ENCODE peak calls at places on chromosomes 2 and 18, in six cellular contexts. One of them, this sample, is unnamed.
A peak's percentile ranks its signal among the peaks of the same experiment; 100 is the strongest.

GRCh38 chr2:86703704-86704370 is 16.3 kb upstream of the RMND5A start:
- DNase-seq in K562: peak; percentile 38
- DNase-seq in A549: peak; percentile 77
- DNase-seq in HL-60: no peak
- DNase-seq in HCT116: peak; percentile 83
- DNase-seq in GM12878: no peak
- DNase-seq in this sample: no peak

GRCh38 chr2:101479328-101479727 is 4.4 kb upstream of the RFX8 start:
- DNase-seq in HCT116: no peak
- DNase-seq in A549: no peak
- DNase-seq in HL-60: no peak
- DNase-seq in K562: no peak
- DNase-seq in GM12878: no peak
- DNase-seq in this sample: peak; percentile 60

GRCh38 chr2:216426166-216426777 is 14.0 kb downstream of the SMARCAL1 start:
- DNase-seq in A549: no peak
- DNase-seq in GM12878: no peak
- DNase-seq in HL-60: no peak
- DNase-seq in K562: no peak
- DNase-seq in HCT116: no peak
- DNase-seq in this sample: no peak

GRCh38 chr2:149418065-149418464 is 87.7 kb downstream of the LYPD6 start:
- DNase-seq in K562: no peak
- DNase-seq in GM12878: no peak
- DNase-seq in HCT116: no peak
- DNase-seq in HL-60: no peak
- DNase-seq in A549: no peak
- DNase-seq in this sample: peak; percentile 37

GRCh38 chr2:27931361-27931937 is 40.9 kb downstream of the BABAM2 start:
- DNase-seq in HL-60: no peak
- DNase-seq in A549: no peak
- DNase-seq in HCT116: no peak
- DNase-seq in GM12878: no peak
- DNase-seq in K562: no peak
- DNase-seq in this sample: no peak

GRCh38 chr18:24704921-24705620 is 244.6 kb downstream of the HRH4 start:
- DNase-seq in K562: no peak
- DNase-seq in HL-60: no peak
- DNase-seq in GM12878: no peak
- DNase-seq in HCT116: no peak
- DNase-seq in A549: no peak
- DNase-seq in this sample: no peak

GRCh38 chr2:3529316-3530025 is 10.1 kb upstream of the ADI1 start:
- DNase-seq in K562: no peak
- DNase-seq in HCT116: no peak
- DNase-seq in HL-60: no peak
- DNase-seq in GM12878: no peak
- DNase-seq in A549: no peak
- DNase-seq in this sample: no peak

GRCh38 chr2:99152181-99152580 is 2.6 kb downstream of the TSGA10 start:
- DNase-seq in K562: no peak
- DNase-seq in GM12878: no peak
- DNase-seq in HL-60: no peak
- DNase-seq in HCT116: no peak
- DNase-seq in A549: no peak
- DNase-seq in this sample: no peak

GRCh38 chr2:237435844-237436590 is 22.1 kb upstream of the COL6A3 start:
- DNase-seq in HCT116: no peak
- DNase-seq in A549: peak; percentile 23
- DNase-seq in K562: no peak
- DNase-seq in HL-60: no peak
- DNase-seq in GM12878: no peak
- DNase-seq in this sample: no peak

GRCh38 chr2:9914384-9915065 is 37.0 kb upstream of the GRHL1 start:
- DNase-seq in HCT116: peak; percentile 76
- DNase-seq in HL-60: no peak
- DNase-seq in A549: peak; percentile 77
- DNase-seq in K562: peak; percentile 81
- DNase-seq in GM12878: peak; percentile 45
- DNase-seq in this sample: no peak

GRCh38 chr18:58314284-58314683 is 270.3 kb downstream of the NEDD4L start:
- DNase-seq in HL-60: peak; percentile 33
- DNase-seq in K562: peak; percentile 20
- DNase-seq in GM12878: no peak
- DNase-seq in HCT116: peak; percentile 53
- DNase-seq in A549: peak; percentile 27
- DNase-seq in this sample: no peak

GRCh38 chr2:214379227-214379626 is 31.6 kb upstream of the VWC2L start:
- DNase-seq in GM12878: no peak
- DNase-seq in K562: no peak
- DNase-seq in HL-60: no peak
- DNase-seq in HCT116: no peak
- DNase-seq in A549: no peak
- DNase-seq in this sample: no peak

GRCh38 chr2:205914736-205915510 is 171.1 kb downstream of the INO80D start:
- DNase-seq in A549: no peak
- DNase-seq in HL-60: no peak
- DNase-seq in HCT116: no peak
- DNase-seq in GM12878: no peak
- DNase-seq in K562: no peak
- DNase-seq in this sample: no peak

GRCh38 chr2:42567389-42567788 is 1.0 kb upstream of the MTA3 start:
- DNase-seq in HCT116: no peak
- DNase-seq in HL-60: no peak
- DNase-seq in A549: no peak
- DNase-seq in GM12878: no peak
- DNase-seq in K562: no peak
- DNase-seq in this sample: peak; percentile 24

GRCh38 chr2:73746015-73746876 is 9.1 kb upstream of the TPRKB start:
- DNase-seq in GM12878: no peak
- DNase-seq in K562: no peak
- DNase-seq in A549: no peak
- DNase-seq in HL-60: no peak
- DNase-seq in HCT116: no peak
- DNase-seq in this sample: peak; percentile 19

GRCh38 chr2:28269019-28269784 is 123.5 kb upstream of the FOSL2 start:
- DNase-seq in GM12878: no peak
- DNase-seq in K562: peak; percentile 79
- DNase-seq in A549: peak; percentile 86
- DNase-seq in HL-60: no peak
- DNase-seq in HCT116: peak; percentile 32
- DNase-seq in this sample: peak; percentile 40

GRCh38 chr18:73861771-73862170 is 285.9 kb downstream of the FBXO15 start:
- DNase-seq in A549: no peak
- DNase-seq in HCT116: no peak
- DNase-seq in HL-60: no peak
- DNase-seq in GM12878: no peak
- DNase-seq in K562: no peak
- DNase-seq in this sample: no peak

GRCh38 chr2:143905587-143905986 is 614.3 kb downstream of the ZEB2 start:
- DNase-seq in K562: no peak
- DNase-seq in A549: no peak
- DNase-seq in GM12878: no peak
- DNase-seq in HCT116: no peak
- DNase-seq in HL-60: no peak
- DNase-seq in this sample: no peak

GRCh38 chr18:25457636-25458035 is 105.7 kb upstream of the ZNF521 start:
- DNase-seq in A549: no peak
- DNase-seq in GM12878: no peak
- DNase-seq in HCT116: no peak
- DNase-seq in K562: no peak
- DNase-seq in HL-60: no peak
- DNase-seq in this sample: no peak

GRCh38 chr2:42102606-42103450 is 55.0 kb downstream of the PKDCC start:
- DNase-seq in HCT116: no peak
- DNase-seq in K562: no peak
- DNase-seq in HL-60: no peak
- DNase-seq in A549: no peak
- DNase-seq in GM12878: no peak
- DNase-seq in this sample: peak; percentile 98

GRCh38 chr2:233960203-233960602 is 43.0 kb downstream of the TRPM8 start:
- DNase-seq in K562: no peak
- DNase-seq in GM12878: no peak
- DNase-seq in HL-60: no peak
- DNase-seq in HCT116: no peak
- DNase-seq in A549: no peak
- DNase-seq in this sample: no peak

DNA sequence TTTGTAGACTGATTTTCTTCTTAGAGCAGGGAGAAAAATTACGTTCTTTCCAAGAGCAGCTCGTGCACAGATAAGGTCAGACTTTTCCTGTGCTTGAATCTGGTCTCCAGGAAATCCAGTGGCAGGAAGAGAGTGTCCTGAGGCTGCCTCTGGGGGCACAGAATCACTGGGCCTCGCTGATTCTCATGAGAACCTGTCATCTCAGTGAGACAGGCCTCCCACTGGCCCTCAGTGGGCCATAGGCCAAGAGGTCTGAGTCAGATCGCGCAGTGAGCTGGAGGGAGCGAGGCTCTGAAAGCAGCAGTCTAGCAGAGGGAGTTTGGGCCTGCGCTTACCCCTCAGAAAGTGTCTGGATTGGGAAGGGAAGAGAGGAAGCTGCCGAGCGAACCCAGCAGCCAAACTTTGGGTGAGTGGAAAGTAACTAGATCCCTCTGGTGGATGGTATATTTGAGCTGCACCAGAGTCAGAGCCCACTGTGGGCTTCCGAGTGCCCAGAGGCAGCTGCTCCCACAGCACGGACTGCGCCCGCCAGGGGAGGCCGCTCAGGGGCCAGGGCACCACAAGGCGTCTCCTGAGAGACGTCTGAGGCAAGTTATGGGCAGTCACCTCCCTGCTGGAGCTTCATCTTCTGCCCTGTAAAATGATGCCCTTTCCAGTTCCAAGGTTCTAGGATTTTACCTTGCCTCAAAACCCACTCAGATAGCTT is 8.2 kb downstream of the GDF7 start:
- DNase-seq in GM12878: no peak
- DNase-seq in A549: no peak
- DNase-seq in K562: peak; percentile 34
- DNase-seq in HCT116: no peak
- DNase-seq in HL-60: no peak
- DNase-seq in this sample: no peak
- TF ChIP-seq REST in GM12878: no peak
- TF ChIP-seq REST in A549: no peak
- TF ChIP-seq REST in K562: no peak
- TF ChIP-seq REST in HCT116: no peak
- TF ChIP-seq REST in HL-60: no peak
- TF ChIP-seq REST in this sample: no peak

DNA sequence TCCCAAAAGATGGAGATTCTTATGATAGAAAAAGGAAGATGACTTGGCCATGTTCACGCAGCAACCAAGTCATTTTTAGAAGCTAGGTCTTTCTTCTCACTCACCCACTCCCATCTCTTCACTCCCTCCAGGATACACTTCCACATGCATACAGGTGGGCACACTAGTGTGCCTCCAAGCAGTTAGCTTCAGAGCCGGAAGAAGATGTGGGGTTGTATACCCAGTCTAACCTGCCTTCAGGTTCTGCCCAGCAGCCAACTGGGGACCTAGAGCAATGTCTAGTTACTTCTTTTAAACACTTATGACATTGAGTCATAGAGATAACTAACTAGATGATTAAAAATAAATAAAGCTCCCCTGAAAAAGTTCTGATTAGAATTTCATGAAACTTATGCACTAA is 21.8 kb upstream of the TANK start:
- DNase-seq in A549: no peak
- DNase-seq in GM12878: no peak
- DNase-seq in HCT116: no peak
- DNase-seq in K562: no peak
- DNase-seq in HL-60: no peak
- DNase-seq in this sample: no peak
- TF ChIP-seq REST in A549: no peak
- TF ChIP-seq REST in GM12878: no peak
- TF ChIP-seq REST in HCT116: no peak
- TF ChIP-seq REST in K562: no peak
- TF ChIP-seq REST in HL-60: no peak
- TF ChIP-seq REST in this sample: no peak

GRCh38 chr2:119025762-119026351 is 83.9 kb downstream of the MARCO start:
- DNase-seq in GM12878: no peak
- DNase-seq in A549: no peak
- DNase-seq in HL-60: no peak
- DNase-seq in K562: no peak
- DNase-seq in HCT116: no peak
- DNase-seq in this sample: no peak

GRCh38 chr2:119024568-119024967 is 82.6 kb downstream of the MARCO start:
- DNase-seq in HL-60: no peak
- DNase-seq in GM12878: no peak
- DNase-seq in K562: no peak
- DNase-seq in A549: no peak
- DNase-seq in HCT116: no peak
- DNase-seq in this sample: no peak

GRCh38 chr2:119025013-119025412 is 83.0 kb downstream of the MARCO start:
- DNase-seq in GM12878: no peak
- DNase-seq in HL-60: no peak
- DNase-seq in HCT116: no peak
- DNase-seq in A549: no peak
- DNase-seq in K562: no peak
- DNase-seq in this sample: no peak

GRCh38 chr2:119029297-119029696 is 87.3 kb downstream of the MARCO start:
- DNase-seq in HCT116: no peak
- DNase-seq in HL-60: no peak
- DNase-seq in A549: no peak
- DNase-seq in K562: no peak
- DNase-seq in GM12878: no peak
- DNase-seq in this sample: no peak

DNA sequence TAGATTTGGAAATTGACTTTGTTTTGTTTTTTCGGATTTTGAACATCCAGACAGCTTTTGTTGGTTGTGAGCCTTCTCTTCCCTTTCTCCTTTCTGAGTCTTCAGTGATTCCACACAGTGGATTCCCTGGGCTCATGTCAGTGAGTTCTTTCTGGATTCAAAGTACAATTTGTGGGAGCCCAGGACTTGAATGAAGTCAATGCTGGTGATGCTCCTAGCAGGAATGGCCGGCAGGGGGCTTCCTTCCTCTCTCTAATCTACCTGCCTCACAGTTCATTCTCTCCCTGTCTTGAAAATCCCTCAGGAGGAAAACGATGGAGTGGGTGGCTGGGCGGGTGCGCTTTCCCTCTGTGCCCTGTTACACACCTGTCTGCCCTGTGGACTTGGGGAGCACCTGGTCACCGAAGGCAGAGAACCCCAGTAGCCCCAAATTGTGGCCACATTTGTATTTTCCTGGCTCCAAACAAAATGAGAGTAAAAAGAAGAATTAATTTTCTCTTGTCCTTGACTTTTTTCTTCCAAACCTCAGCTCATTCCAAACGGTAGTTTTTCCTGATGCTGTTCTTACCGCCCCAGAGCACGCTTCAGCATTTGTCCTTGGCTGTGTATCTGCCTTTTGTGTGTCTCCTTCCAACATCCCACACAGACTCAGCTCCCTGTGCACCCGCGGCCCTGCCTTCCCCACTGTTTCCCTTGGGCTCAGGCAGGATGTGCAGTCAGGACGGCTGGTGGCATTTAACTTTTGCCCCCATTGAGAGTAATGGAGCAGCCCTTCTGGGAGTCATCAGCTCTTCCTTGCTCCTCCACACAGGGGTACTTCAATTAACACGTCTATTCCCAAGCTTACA is 86.6 kb downstream of the MARCO start:
- DNase-seq in HCT116: peak; percentile 48
- DNase-seq in K562: peak; percentile 58
- DNase-seq in A549: peak; percentile 39
- DNase-seq in HL-60: no peak
- DNase-seq in GM12878: no peak
- DNase-seq in this sample: peak; percentile 85
- TF ChIP-seq REST in HCT116: no peak
- TF ChIP-seq REST in K562: no peak
- TF ChIP-seq REST in A549: no peak
- TF ChIP-seq REST in HL-60: no peak
- TF ChIP-seq REST in GM12878: no peak
- TF ChIP-seq REST in this sample: no peak

GRCh38 chr18:7902399-7902839 is 335.3 kb downstream of the PTPRM start:
- DNase-seq in HL-60: no peak
- DNase-seq in K562: no peak
- DNase-seq in A549: peak; percentile 91
- DNase-seq in HCT116: no peak
- DNase-seq in GM12878: no peak
- DNase-seq in this sample: peak; percentile 11
- TF ChIP-seq REST in HL-60: no peak
- TF ChIP-seq REST in K562: no peak
- TF ChIP-seq REST in A549: no peak
- TF ChIP-seq REST in HCT116: no peak
- TF ChIP-seq REST in GM12878: no peak
- TF ChIP-seq REST in this sample: no peak